ENCODE peak calls at places on chromosomes 6 and 20, in seven cellular contexts. S is mammary epithelial cell, E is astrocyte of the spinal cord, J is keratinocyte, Q is fibroblast of mammary gland, Z is adrenal gland, G is colonic mucosa. X is an unnamed sample.

GRCh38 chr20:46399401-46399800 is 7.0 kb downstream of the ELMO2 start:
- DNase-seq in S (no peak), E (no peak), J (no peak), Q (no peak), Z (no peak), G (no peak), X (no peak)

GRCh38 chr20:46348972-46349741 is 40.9 kb upstream of the CDH22 start:
- DNase-seq in S (no peak), E (peak), J (no peak), Q (peak), Z (peak), G (peak), X (no peak)

GRCh38 chr6:33000053-33000452 is 9.3 kb downstream of the HLA-DOA start:
- DNase-seq in S (peak), E (no peak), J (no peak), Q (no peak), Z (no peak), G (no peak), X (no peak)

GRCh38 chr6:85498596-85499258 is 48.8 kb downstream of the NT5E start:
- DNase-seq in S (peak), E (peak), J (no peak), Q (peak), Z (no peak), G (peak), X (peak)

GRCh38 chr6:149112976-149113375 is 204.5 kb upstream of the TAB2 start:
- DNase-seq in S (no peak), E (no peak), J (no peak), Q (no peak), Z (no peak), G (no peak), X (no peak)

GRCh38 chr6:130593200-130593599 is 227.4 kb downstream of the TMEM200A start:
- DNase-seq in S (no peak), E (no peak), J (no peak), Q (no peak), Z (no peak), G (no peak), X (no peak)

GRCh38 chr6:113697642-113698410 is 159.3 kb upstream of the MARCKS start:
- DNase-seq in S (peak), E (peak), J (no peak), Q (peak), Z (no peak), G (no peak), X (peak)

GRCh38 chr20:50580016-50580747 is 70.0 kb downstream of the PTPN1 start:
- DNase-seq in S (no peak), E (peak), J (no peak), Q (peak), Z (peak), G (peak), X (no peak)

GRCh38 chr6:41451039-41451438 is 95.1 kb upstream of the FOXP4 start:
- DNase-seq in S (no peak), E (no peak), J (no peak), Q (no peak), Z (no peak), G (peak), X (no peak)

GRCh38 chr6:100065348-100065747 is 71.3 kb upstream of the MCHR2 start:
- DNase-seq in S (no peak), E (no peak), J (no peak), Q (no peak), Z (no peak), G (no peak), X (no peak)

GRCh38 chr6:112044856-112045255 is 9.0 kb upstream of the CCN6 start:
- DNase-seq in S (peak), E (peak), J (no peak), Q (peak), Z (peak), G (no peak), X (peak)

GRCh38 chr6:114084327-114084890 is 113.5 kb upstream of the HDAC2 start:
- DNase-seq in S (no peak), E (peak), J (no peak), Q (peak), Z (no peak), G (no peak), X (peak)

GRCh38 chr6:90362273-90362672 is 65.6 kb upstream of the BACH2 start:
- DNase-seq in S (no peak), E (peak), J (no peak), Q (peak), Z (peak), G (no peak), X (peak)

GRCh38 chr6:108468346-108468745 is 92.4 kb upstream of the FOXO3 start:
- DNase-seq in S (no peak), E (no peak), J (no peak), Q (no peak), Z (no peak), G (no peak), X (no peak)

GRCh38 chr6:110654096-110654820 is 161.0 kb downstream of the CDK19 start:
- DNase-seq in S (peak), E (no peak), J (no peak), Q (peak), Z (no peak), G (no peak), X (no peak)

GRCh38 chr6:22036267-22036666 is 260.6 kb downstream of the PRL start:
- DNase-seq in S (peak), E (peak), J (no peak), Q (no peak), Z (no peak), G (no peak), X (no peak)

GRCh38 chr6:16200231-16200941 is 38.0 kb upstream of the GMPR start:
- DNase-seq in S (no peak), E (peak), J (no peak), Q (no peak), Z (no peak), G (peak), X (no peak)

GRCh38 chr6:124792386-124792785 is 169.9 kb upstream of the RNF217 start:
- DNase-seq in S (peak), E (no peak), J (no peak), Q (no peak), Z (no peak), G (no peak), X (no peak)

GRCh38 chr6:146598785-146599405 is at the start of gene ADGB:
- DNase-seq in S (peak), E (peak), J (no peak), Q (peak), Z (peak), G (peak), X (peak)

GRCh38 chr6:22732186-22732970 is 163.0 kb downstream of the HDGFL1 start:
- DNase-seq in S (no peak), E (peak), J (no peak), Q (no peak), Z (no peak), G (no peak), X (no peak)

GRCh38 chr6:28941681-28942448 is 18.1 kb upstream of the TRIM27 start:
- DNase-seq in S (no peak), E (no peak), J (no peak), Q (no peak), Z (no peak), G (no peak), X (no peak)

DNA sequence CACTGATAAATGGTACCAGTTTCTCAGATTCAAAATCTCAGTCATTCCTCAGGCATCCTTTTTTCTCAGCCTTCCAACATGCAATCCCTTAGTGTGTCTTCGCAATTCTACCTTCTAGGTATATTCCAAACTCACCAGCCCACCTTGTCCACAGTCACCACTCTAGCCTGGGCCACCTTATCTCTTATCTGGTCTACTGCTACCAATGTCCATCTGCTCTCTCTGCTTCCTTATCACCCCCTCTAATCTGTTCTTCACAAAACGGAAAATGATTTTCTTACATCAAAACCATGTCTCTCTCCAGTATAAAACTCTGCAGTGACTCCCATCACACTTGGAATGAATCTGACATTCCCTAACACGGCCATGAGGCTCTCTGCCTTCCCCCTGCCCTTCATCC is 91.9 kb downstream of the PREP start:
- DNase-seq in S (no peak), E (no peak), J (no peak), Q (no peak), Z (no peak), G (no peak), X (no peak)
- H3K4me3 ChIP-seq in S (no peak), E (no peak), J (no peak), Q (no peak), Z (no peak), G (no peak), X (no peak)

GRCh38 chr6:127069659-127070279 is 48.7 kb upstream of the RSPO3 start:
- DNase-seq in S (peak), E (peak), J (no peak), Q (peak), Z (no peak), G (no peak), X (peak)
- TF ChIP-seq CTCF in S (peak), E (peak), J (no peak), Q (peak), Z (peak), G (peak), X (peak)

DNA sequence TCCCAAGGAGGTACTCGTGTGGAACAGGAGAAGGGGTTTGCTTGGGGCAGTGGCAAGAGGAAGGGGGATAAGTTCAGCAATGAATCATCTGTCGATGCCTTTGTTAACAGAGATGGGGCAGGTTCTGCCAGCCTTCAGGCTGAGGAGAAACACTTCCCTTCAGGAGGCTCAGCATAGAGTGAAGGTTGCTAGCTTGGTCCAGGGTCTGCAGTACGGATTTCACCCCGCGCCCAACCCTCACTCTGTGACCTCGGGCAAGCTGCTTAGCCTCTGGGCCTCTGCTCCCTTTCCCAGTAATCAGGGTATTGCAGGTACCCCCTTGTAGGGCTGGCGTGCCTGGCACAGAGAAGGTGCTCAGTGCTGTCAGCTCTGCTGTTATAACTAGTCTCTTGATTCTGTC is 7.5 kb downstream of the CAPN11 start:
- DNase-seq in S (no peak), E (no peak), J (no peak), Q (no peak), Z (no peak), G (no peak), X (no peak)
- H3K4me3 ChIP-seq in S (no peak), E (no peak), J (no peak), Q (no peak), Z (no peak), G (no peak), X (no peak)

DNA sequence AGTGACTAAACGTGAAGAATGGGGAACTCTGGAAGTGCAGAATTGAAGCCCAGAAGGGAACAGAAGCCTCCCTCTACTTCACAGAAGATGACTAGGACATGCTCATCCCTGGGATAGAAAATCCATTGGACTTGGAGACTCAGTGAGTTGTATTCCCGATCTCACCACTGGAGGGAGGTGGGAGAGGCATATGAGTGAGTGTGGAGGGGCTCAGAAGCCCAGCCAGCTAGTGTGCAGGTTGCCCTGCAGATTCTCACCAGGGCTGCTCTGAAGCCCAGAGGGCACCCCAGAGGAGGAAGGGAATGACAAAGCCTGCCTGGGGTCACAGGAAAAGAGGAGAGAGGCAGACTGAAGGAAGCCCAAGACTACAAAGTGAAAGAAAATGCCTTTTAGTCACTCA is 42.1 kb upstream of the HLA-E start:
- DNase-seq in S (no peak), E (peak), J (no peak), Q (peak), Z (no peak), G (no peak), X (no peak)
- TF ChIP-seq CTCF in S (peak), E (peak), J (peak), Q (peak), Z (no peak), G (no peak), X (peak)